ENCODE peak calls at places on chromosomes 6 and 20, in six cellular contexts. E is K562, H is epithelial cell of esophagus, R is brain microvascular endothelial cell, M is cardiac muscle cell, Q is psoas muscle. O is an unnamed sample.

GRCh38 chr6:27157461-27158315 is 89.8 kb upstream of the PRSS16 start:
- DNase-seq in E (peak), H (peak), R (peak), M (peak), Q (peak), O (no peak)

GRCh38 chr20:34222208-34222607 is 19.0 kb upstream of the ASIP start:
- DNase-seq in E (no peak), H (peak), R (peak), M (no peak), Q (no peak), O (peak)

GRCh38 chr6:143271024-143271423 is 179.5 kb downstream of the ADAT2 start:
- DNase-seq in E (no peak), H (peak), R (peak), M (peak), Q (no peak), O (peak)

GRCh38 chr6:13371421-13372072 is 43.2 kb upstream of the TBC1D7 start:
- DNase-seq in E (no peak), H (no peak), R (no peak), M (no peak), Q (no peak), O (no peak)

GRCh38 chr6:14660767-14661166 is 543.2 kb downstream of the CD83 start:
- DNase-seq in E (no peak), H (no peak), R (no peak), M (no peak), Q (no peak), O (no peak)

GRCh38 chr6:23983691-23984090 is 142.3 kb upstream of the NRSN1 start:
- DNase-seq in E (no peak), H (no peak), R (no peak), M (no peak), Q (no peak), O (no peak)

GRCh38 chr6:53794073-53794719 is 609 bp upstream of the LRRC1 start:
- DNase-seq in E (no peak), H (peak), R (peak), M (peak), Q (peak), O (peak)

GRCh38 chr6:150881911-150882481 is 16.5 kb downstream of the MTHFD1L start:
- DNase-seq in E (no peak), H (peak), R (peak), M (peak), Q (no peak), O (peak)

GRCh38 chr6:72850040-72850439 is 228.2 kb downstream of the KCNQ5 start:
- DNase-seq in E (no peak), H (no peak), R (no peak), M (no peak), Q (no peak), O (no peak)

GRCh38 chr6:40962241-40962640 is 76.8 kb downstream of the UNC5CL start:
- DNase-seq in E (no peak), H (peak), R (peak), M (no peak), Q (no peak), O (peak)

GRCh38 chr6:13425971-13426931 is 61.1 kb downstream of the GFOD1 start:
- DNase-seq in E (no peak), H (peak), R (peak), M (peak), Q (peak), O (peak)

GRCh38 chr20:32830437-32830836 is 10.7 kb downstream of the MAPRE1 start:
- DNase-seq in E (no peak), H (peak), R (peak), M (no peak), Q (no peak), O (no peak)

GRCh38 chr6:110296151-110297028 is 61.8 kb downstream of the METTL24 start:
- DNase-seq in E (no peak), H (no peak), R (no peak), M (no peak), Q (no peak), O (no peak)

GRCh38 chr20:53413188-53413631 is 180.4 kb downstream of the ZNF217 start:
- DNase-seq in E (peak), H (peak), R (no peak), M (peak), Q (peak), O (no peak)

GRCh38 chr6:3260772-3261517 is 2.2 kb downstream of the PSMG4 start:
- DNase-seq in E (no peak), H (no peak), R (no peak), M (no peak), Q (no peak), O (no peak)

GRCh38 chr6:81088133-81088532 is 664.3 kb downstream of the TENT5A start:
- DNase-seq in E (no peak), H (no peak), R (no peak), M (no peak), Q (no peak), O (no peak)

GRCh38 chr6:139569561-139569960 is 195.1 kb upstream of the CITED2 start:
- DNase-seq in E (no peak), H (peak), R (peak), M (no peak), Q (no peak), O (peak)

GRCh38 chr20:44916586-44916985 is 6.7 kb downstream of the PABPC1L start:
- DNase-seq in E (no peak), H (no peak), R (no peak), M (no peak), Q (no peak), O (no peak)

GRCh38 chr6:74369556-74369993 is 673.6 kb downstream of the CD109 start:
- DNase-seq in E (no peak), H (peak), R (peak), M (no peak), Q (no peak), O (peak)

GRCh38 chr6:118198746-118199145 is 291.7 kb downstream of the SLC35F1 start:
- DNase-seq in E (no peak), H (peak), R (peak), M (no peak), Q (no peak), O (no peak)

GRCh38 chr6:154956771-154957522 is 38.2 kb upstream of the TIAM2 start:
- DNase-seq in E (no peak), H (no peak), R (no peak), M (no peak), Q (no peak), O (no peak)

GRCh38 chr6:34884996-34885395 is 2.8 kb downstream of the TAF11 start:
- DNase-seq in E (no peak), H (no peak), R (no peak), M (no peak), Q (no peak), O (no peak)

GRCh38 chr6:117352466-117353081 is 73.2 kb downstream of the ROS1 start:
- DNase-seq in E (peak), H (peak), R (no peak), M (no peak), Q (no peak), O (no peak)

GRCh38 chr6:7647504-7647903 is 57.5 kb downstream of the SNRNP48 start:
- DNase-seq in E (no peak), H (no peak), R (no peak), M (no peak), Q (no peak), O (no peak)

GRCh38 chr6:163314791-163315404 is 99.6 kb upstream of the QKI start:
- DNase-seq in E (no peak), H (peak), R (no peak), M (no peak), Q (no peak), O (no peak)

GRCh38 chr20:33211817-33212424 is 5.2 kb upstream of the BPIFA3 start:
- DNase-seq in E (peak), H (peak), R (peak), M (peak), Q (no peak), O (no peak)

GRCh38 chr20:47318027-47318595 is 38.4 kb downstream of the ZMYND8 start:
- DNase-seq in E (no peak), H (peak), R (peak), M (peak), Q (peak), O (no peak)

GRCh38 chr20:57092900-57093238 is 173.6 kb downstream of the BMP7 start:
- DNase-seq in E (no peak), H (no peak), R (no peak), M (no peak), Q (no peak), O (no peak)

GRCh38 chr6:37809144-37809543 is 10.4 kb upstream of the ZFAND3 start:
- DNase-seq in E (no peak), H (peak), R (no peak), M (no peak), Q (peak), O (no peak)

GRCh38 chr6:41039060-41039998 is at the start of gene UNC5CL:
- DNase-seq in E (peak), H (peak), R (peak), M (peak), Q (peak), O (no peak)

GRCh38 chr6:37781788-37782187 is 37.7 kb upstream of the ZFAND3 start:
- DNase-seq in E (no peak), H (no peak), R (no peak), M (no peak), Q (no peak), O (no peak)

GRCh38 chr20:53047203-53047602 is 75.0 kb downstream of the TSHZ2 start:
- DNase-seq in E (no peak), H (no peak), R (no peak), M (no peak), Q (no peak), O (no peak)

GRCh38 chr6:1554881-1555569 is 54.7 kb upstream of the FOXC1 start:
- DNase-seq in E (peak), H (peak), R (peak), M (peak), Q (peak), O (no peak)

GRCh38 chr20:60407011-60407771 is 449.0 kb downstream of the CDH26 start:
- DNase-seq in E (no peak), H (no peak), R (no peak), M (no peak), Q (no peak), O (no peak)

GRCh38 chr20:60407938-60408337 is 449.7 kb downstream of the CDH26 start:
- DNase-seq in E (no peak), H (no peak), R (no peak), M (no peak), Q (no peak), O (no peak)

GRCh38 chr20:60403105-60403741 is 445.0 kb downstream of the CDH26 start:
- DNase-seq in E (no peak), H (no peak), R (no peak), M (no peak), Q (no peak), O (no peak)

GRCh38 chr20:60400567-60400966 is 442.3 kb downstream of the CDH26 start:
- DNase-seq in E (no peak), H (no peak), R (no peak), M (no peak), Q (no peak), O (no peak)

GRCh38 chr20:60402209-60403058 is 444.2 kb downstream of the CDH26 start:
- DNase-seq in E (no peak), H (no peak), R (no peak), M (no peak), Q (no peak), O (no peak)
- H3K4me3 ChIP-seq in E (no peak), H (no peak), R (no peak), M (no peak), Q (no peak), O (no peak)

GRCh38 chr6:31899215-31899614 is 1.7 kb upstream of the EHMT2 start:
- DNase-seq in E (no peak), H (no peak), R (no peak), M (no peak), Q (no peak), O (no peak)

GRCh38 chr6:31897612-31898199 is at the start of gene EHMT2:
- DNase-seq in E (peak), H (peak), R (peak), M (peak), Q (peak), O (no peak)

GRCh38 chr6:31896856-31897611 is 464 bp downstream of the EHMT2 start:
- DNase-seq in E (peak), H (no peak), R (no peak), M (no peak), Q (no peak), O (no peak)

GRCh38 chr6:31899882-31900722 is 1.8 kb downstream of the ZBTB12 start:
- DNase-seq in E (no peak), H (no peak), R (no peak), M (no peak), Q (no peak), O (no peak)

DNA sequence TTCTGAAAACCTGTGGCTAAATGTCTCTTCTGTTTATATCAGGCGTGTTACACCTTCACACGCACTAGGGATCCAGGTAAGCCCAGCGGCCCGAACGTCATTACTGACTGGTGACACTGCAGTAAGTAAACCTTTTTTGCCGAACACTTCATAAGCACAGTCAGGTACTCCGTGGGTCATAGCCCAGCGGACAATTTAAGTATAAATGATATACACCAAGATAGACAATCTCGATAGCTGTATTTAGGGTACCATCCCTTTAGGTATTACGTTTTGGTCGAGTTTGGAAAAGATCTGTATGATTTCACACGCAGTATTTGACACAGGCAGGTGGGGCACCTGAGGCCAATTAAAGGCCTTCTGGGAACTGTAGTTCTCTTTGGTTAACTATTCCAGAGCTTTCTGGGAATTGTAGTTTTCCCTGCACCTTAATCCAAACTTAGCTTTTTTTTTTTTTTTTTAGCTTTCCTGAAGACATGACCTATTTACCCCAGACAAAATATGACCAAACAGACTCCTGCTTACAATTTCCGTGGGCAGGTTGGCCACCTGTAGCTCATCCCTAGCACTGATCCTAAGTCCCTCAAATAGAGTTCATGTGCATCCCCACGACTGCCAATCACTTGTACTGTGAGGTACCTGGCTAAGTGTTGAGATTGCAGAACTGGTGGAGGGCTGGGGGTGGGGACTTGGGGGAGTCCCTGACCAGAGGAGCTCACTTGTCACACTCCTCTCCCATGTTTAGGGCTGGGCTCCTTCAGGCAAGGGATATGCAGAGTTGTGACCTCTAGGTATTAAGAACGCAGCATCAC is 908 bp upstream of the EHMT2 start:
- DNase-seq in E (no peak), H (peak), R (no peak), M (peak), Q (no peak), O (no peak)
- TF ChIP-seq CTCF in E (peak), H (peak), R (no peak), M (no peak), Q (no peak), O (no peak)

GRCh38 chr20:63297796-63298572 is 5.0 kb downstream of the COL20A1 start:
- DNase-seq in E (no peak), H (no peak), R (no peak), M (no peak), Q (no peak), O (no peak)

GRCh38 chr20:63296411-63297299 is 3.7 kb downstream of the COL20A1 start:
- DNase-seq in E (no peak), H (no peak), R (no peak), M (no peak), Q (no peak), O (no peak)

GRCh38 chr20:63298731-63299312 is 5.8 kb downstream of the COL20A1 start:
- DNase-seq in E (no peak), H (no peak), R (no peak), M (no peak), Q (no peak), O (no peak)

GRCh38 chr20:63295846-63296245 is 2.9 kb downstream of the COL20A1 start:
- DNase-seq in E (no peak), H (no peak), R (no peak), M (no peak), Q (no peak), O (no peak)

DNA sequence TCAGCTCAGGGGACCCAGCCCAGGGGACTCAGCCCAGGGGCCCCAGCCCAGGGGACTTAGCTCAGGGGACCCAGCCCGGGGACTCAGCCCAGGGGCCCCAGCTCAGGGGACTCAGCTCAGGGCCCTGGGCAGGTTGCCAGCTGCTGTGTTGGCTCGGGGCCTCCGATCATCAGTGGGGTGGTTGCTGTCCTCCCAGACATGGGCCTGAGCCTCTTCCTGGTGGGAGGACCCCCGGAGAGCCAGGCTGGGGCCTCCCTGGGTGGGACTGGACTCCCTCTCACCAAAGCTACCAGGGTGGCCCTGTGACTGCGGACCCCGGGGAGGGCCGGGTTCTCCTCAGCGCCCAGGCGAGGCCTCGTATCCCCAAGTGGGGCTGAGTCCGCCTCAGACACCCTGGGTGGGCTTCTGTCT is 4.4 kb downstream of the COL20A1 start:
- DNase-seq in E (no peak), H (no peak), R (no peak), M (no peak), Q (no peak), O (no peak)
- H3K4me3 ChIP-seq in E (no peak), H (no peak), R (no peak), M (no peak), Q (no peak), O (no peak)

DNA sequence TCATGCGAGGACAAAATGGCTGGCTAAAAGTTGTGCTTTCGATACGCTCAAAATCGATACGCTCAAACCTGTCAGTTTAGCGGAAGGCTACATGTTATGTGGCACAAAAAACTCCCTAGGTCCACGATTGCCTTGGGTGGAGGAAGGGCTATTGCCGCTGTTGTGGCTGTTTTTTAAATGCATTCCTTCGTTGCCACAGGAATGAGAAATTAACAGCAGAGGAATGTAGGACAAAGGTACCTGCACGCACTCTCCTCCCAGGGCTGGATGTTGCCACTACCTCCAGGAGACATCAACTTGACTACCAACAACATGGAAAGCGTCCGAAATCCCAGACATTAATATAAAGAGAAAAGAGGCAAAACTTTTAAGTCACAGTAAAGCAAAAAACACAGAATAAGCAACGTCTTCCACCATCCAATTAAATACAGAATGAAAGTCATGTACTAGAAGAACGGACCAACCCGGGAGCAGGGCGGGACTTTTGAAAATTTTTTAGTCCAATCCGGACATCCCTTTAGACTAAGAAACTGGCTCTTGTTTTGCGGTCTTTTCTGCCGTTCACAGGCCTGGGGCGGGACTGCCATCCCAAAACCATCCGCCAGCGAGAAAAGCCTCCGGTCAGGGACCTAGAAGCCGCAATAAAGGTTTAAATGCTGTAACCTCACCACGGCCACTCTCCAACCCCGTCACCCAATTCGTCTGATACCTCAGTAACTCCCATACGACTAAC is 32.1 kb upstream of the HFE start:
- DNase-seq in E (peak), H (peak), R (peak), M (peak), Q (peak), O (peak)
- TF ChIP-seq CTCF in E (peak), H (peak), R (peak), M (no peak), Q (no peak), O (no peak)

DNA sequence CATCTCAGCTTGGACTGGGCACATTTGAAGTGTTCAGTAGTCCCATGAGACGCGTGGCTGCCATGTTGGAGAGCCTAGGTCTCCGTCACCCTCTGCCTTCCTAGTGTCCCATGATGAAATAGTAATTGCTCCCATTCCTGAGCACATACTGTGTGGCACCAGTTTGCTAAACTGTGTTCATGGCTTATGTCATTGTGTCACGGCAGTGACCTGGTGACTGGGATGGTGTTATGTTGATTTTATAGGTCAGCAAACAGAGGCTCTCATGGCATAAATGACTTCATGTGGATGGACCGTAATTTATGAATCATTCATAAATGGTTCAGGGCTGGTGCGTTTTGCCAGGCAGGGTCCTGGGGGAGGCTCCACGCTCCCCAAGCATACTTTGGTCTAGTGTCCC is 3.8 kb downstream of the BCAS4 start:
- DNase-seq in E (no peak), H (no peak), R (no peak), M (no peak), Q (peak), O (no peak)
- H3K4me3 ChIP-seq in E (no peak), H (no peak), R (no peak), M (no peak), Q (no peak), O (no peak)

DNA sequence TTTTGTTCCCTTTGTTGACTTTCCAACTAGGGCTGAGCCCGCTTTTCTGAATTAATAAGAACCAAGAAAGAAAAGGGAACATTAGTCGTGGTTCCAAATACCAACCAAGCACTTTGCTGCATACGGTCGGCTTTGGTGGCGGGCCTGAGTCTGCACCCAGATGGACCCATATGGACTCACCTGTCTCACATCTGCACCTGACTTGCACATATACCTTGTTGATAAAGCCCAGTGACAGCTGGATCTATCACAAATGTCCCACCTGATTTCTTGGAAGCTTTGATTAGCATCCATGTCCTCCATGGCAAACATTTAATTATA is 39.0 kb downstream of the TPD52L1 start:
- DNase-seq in E (no peak), H (no peak), R (no peak), M (no peak), Q (no peak), O (no peak)
- TF ChIP-seq CTCF in E (no peak), H (no peak), R (no peak), M (no peak), Q (no peak), O (no peak)

O was measured in AG09309.